ENCODE peak calls at places on chromosomes 5 and 9, in nine cellular contexts. E is M059J; H is stimulated activated naive B cell treated with anti-CD40 and anti-IgM and Interleukin-4, amounts not matched to agents 10 μg/mL and 1 μg/mL and 100 μg/mL, for 72 hours; M is GF-D8; W is ecto neural progenitor cell; R is activated gamma-delta T cell treated with anti-CD3 and anti-CD28 coated beads, Interleukin-2, amount 50 U/mL, for 16 hours; S is GM03348; T is HFFc6; V is H54. Y is an unnamed sample.

GRCh38 chr9:126319651-126320050 is 7.0 kb upstream of the MVB12B start:
- DNase-seq in E (no peak), H (no peak), M (no peak), W (no peak), R (no peak), S (no peak), T (no peak), V (no peak), Y (no peak)

GRCh38 chr5:59275537-59276276 is 617.8 kb downstream of the PDE4D start:
- DNase-seq in E (peak; percentile 90), H (no peak), M (peak; percentile 34), W (peak; percentile 58), R (no peak), S (peak; percentile 13), T (no peak), V (peak; percentile 5), Y (peak; percentile 36)

GRCh38 chr9:77961541-77961940 is 70.1 kb downstream of the GNAQ start:
- DNase-seq in E (peak; percentile 46), H (no peak), M (no peak), W (no peak), R (no peak), S (no peak), T (no peak), V (no peak), Y (no peak)

GRCh38 chr5:123438902-123439301 is 15.7 kb upstream of the CEP120 start:
- DNase-seq in E (peak; percentile 27), H (no peak), M (no peak), W (no peak), R (no peak), S (no peak), T (no peak), V (no peak), Y (no peak)

GRCh38 chr9:128470560-128470959 is 14.8 kb downstream of the ODF2 start:
- DNase-seq in E (peak; percentile 73), H (no peak), M (peak; percentile 91), W (no peak), R (no peak), S (peak; percentile 73), T (no peak), V (peak; percentile 23), Y (no peak)

GRCh38 chr5:16345454-16345853 is 120.1 kb downstream of the ZNF622 start:
- DNase-seq in E (peak; percentile 21), H (no peak), M (no peak), W (no peak), R (no peak), S (peak; percentile 16), T (no peak), V (no peak), Y (no peak)

GRCh38 chr9:21114311-21114710 is 27.3 kb downstream of the IFNW1 start:
- DNase-seq in E (no peak), H (no peak), M (no peak), W (no peak), R (no peak), S (no peak), T (no peak), V (no peak), Y (no peak)

GRCh38 chr5:111848374-111848914 is 91.5 kb upstream of the NREP start:
- DNase-seq in E (peak; percentile 48), H (no peak), M (no peak), W (no peak), R (no peak), S (no peak), T (no peak), V (no peak), Y (no peak)

GRCh38 chr5:137498736-137499505 is at the start of gene SPOCK1:
- DNase-seq in E (peak; percentile 17), H (peak; percentile 34), M (no peak), W (peak; percentile 88), R (peak; percentile 16), S (peak; percentile 96), T (peak; percentile 56), V (peak; percentile 95), Y (peak; percentile 91)

GRCh38 chr9:129149442-129149841 is 28.6 kb downstream of the IER5L start:
- DNase-seq in E (no peak), H (no peak), M (no peak), W (no peak), R (no peak), S (no peak), T (no peak), V (no peak), Y (no peak)

GRCh38 chr5:14501353-14502162 is 80.0 kb upstream of the OTULINL start:
- DNase-seq in E (no peak), H (no peak), M (no peak), W (peak; percentile 25), R (no peak), S (no peak), T (no peak), V (no peak), Y (no peak)

GRCh38 chr9:16809912-16810610 is 60.4 kb downstream of the BNC2 start:
- DNase-seq in E (no peak), H (no peak), M (no peak), W (no peak), R (no peak), S (no peak), T (no peak), V (no peak), Y (no peak)

GRCh38 chr9:16048129-16048528 is 495.3 kb downstream of the CCDC171 start:
- DNase-seq in E (no peak), H (no peak), M (no peak), W (no peak), R (no peak), S (no peak), T (no peak), V (no peak), Y (no peak)

GRCh38 chr5:77645158-77645994 is 6.9 kb upstream of the OTP start:
- DNase-seq in E (peak; percentile 27), H (no peak), M (no peak), W (peak; percentile 75), R (no peak), S (peak; percentile 81), T (no peak), V (no peak), Y (peak; percentile 78)

GRCh38 chr5:136225796-136226195 is 32.8 kb upstream of the SMIM32 start:
- DNase-seq in E (no peak), H (no peak), M (no peak), W (no peak), R (no peak), S (no peak), T (no peak), V (no peak), Y (no peak)

GRCh38 chr5:13946111-13946510 is 1.6 kb upstream of the DNAH5 start:
- DNase-seq in E (peak; percentile 100), H (no peak), M (no peak), W (no peak), R (no peak), S (peak; percentile 21), T (no peak), V (no peak), Y (no peak)

GRCh38 chr9:127711831-127712274 is 3.6 kb downstream of the PTRH1 start:
- DNase-seq in E (no peak), H (no peak), M (no peak), W (no peak), R (no peak), S (no peak), T (no peak), V (no peak), Y (no peak)